ENCODE peak calls at places on chromosomes 11 and 22, in nine cellular contexts. L, E, B, C, A, F, P, K and O are unnamed samples.

GRCh38 chr22:20390394-20390907 is 3.5 kb upstream of the ZNF74 start:
- DNase-seq in L (no peak), E (no peak), B (no peak), C (no peak), A (no peak), F (no peak), P (no peak), K (no peak), O (no peak)

GRCh38 chr11:72280726-72281315 is 36.8 kb upstream of the PHOX2A start:
- DNase-seq in L (no peak), E (no peak), B (no peak), C (no peak), A (no peak), F (no peak), P (no peak), K (no peak), O (no peak)

GRCh38 chr11:57462597-57462996 is 2.3 kb downstream of the RTN4RL2 start:
- DNase-seq in L (no peak), E (no peak), B (no peak), C (no peak), A (no peak), F (no peak), P (no peak), K (no peak), O (no peak)

GRCh38 chr11:126585388-126586302 is 230.2 kb downstream of the ST3GAL4 start:
- DNase-seq in L (no peak), E (no peak), B (peak), C (peak), A (peak), F (peak), P (peak), K (peak), O (peak)

GRCh38 chr11:14803846-14804245 is 88.2 kb downstream of the CYP2R1 start:
- DNase-seq in L (no peak), E (no peak), B (no peak), C (no peak), A (no peak), F (no peak), P (no peak), K (no peak), O (no peak)

GRCh38 chr22:22720201-22720723 is 75.8 kb downstream of the GGTLC2 start:
- DNase-seq in L (no peak), E (no peak), B (no peak), C (peak), A (peak), F (no peak), P (peak), K (no peak), O (peak)

GRCh38 chr22:39501644-39502108 is 414 bp upstream of the MIEF1 start:
- DNase-seq in L (no peak), E (no peak), B (no peak), C (no peak), A (no peak), F (no peak), P (no peak), K (no peak), O (no peak)

GRCh38 chr22:45242778-45243191 is 2.1 kb upstream of the KIAA0930 start:
- DNase-seq in L (no peak), E (peak), B (no peak), C (no peak), A (no peak), F (no peak), P (no peak), K (no peak), O (no peak)

GRCh38 chr22:23405366-23405851 is 174.7 kb downstream of the IGLL1 start:
- DNase-seq in L (no peak), E (no peak), B (no peak), C (no peak), A (no peak), F (no peak), P (no peak), K (no peak), O (no peak)

GRCh38 chr11:46264976-46265375 is 12.5 kb upstream of the CREB3L1 start:
- DNase-seq in L (no peak), E (no peak), B (no peak), C (no peak), A (no peak), F (no peak), P (no peak), K (no peak), O (no peak)

GRCh38 chr11:37061426-37061825 is 463.4 kb upstream of the RAG2 start:
- DNase-seq in L (no peak), E (no peak), B (no peak), C (no peak), A (no peak), F (no peak), P (no peak), K (no peak), O (no peak)

GRCh38 chr11:10518123-10518522 is 22.9 kb downstream of the RNF141 start:
- DNase-seq in L (no peak), E (no peak), B (no peak), C (no peak), A (no peak), F (no peak), P (no peak), K (no peak), O (no peak)

GRCh38 chr11:63940786-63941185 is 2.0 kb downstream of the NAA40 start:
- DNase-seq in L (no peak), E (no peak), B (no peak), C (no peak), A (no peak), F (no peak), P (no peak), K (no peak), O (no peak)

GRCh38 chr11:63939351-63939920 is 634 bp downstream of the NAA40 start:
- DNase-seq in L (peak), E (no peak), B (no peak), C (no peak), A (no peak), F (no peak), P (no peak), K (peak), O (no peak)

GRCh38 chr11:63941901-63942300 is 3.1 kb downstream of the NAA40 start:
- DNase-seq in L (no peak), E (no peak), B (no peak), C (no peak), A (no peak), F (no peak), P (no peak), K (no peak), O (no peak)

GRCh38 chr11:63937713-63938480 is 905 bp upstream of the NAA40 start:
- DNase-seq in L (no peak), E (no peak), B (no peak), C (no peak), A (no peak), F (no peak), P (peak), K (no peak), O (no peak)

GRCh38 chr11:63938481-63939350 is at the start of gene NAA40:
- DNase-seq in L (peak), E (peak), B (peak), C (peak), A (peak), F (peak), P (peak), K (peak), O (peak)
- H3K4me3 ChIP-seq in L (peak), E (peak), B (peak), C (peak), A (peak), F (peak), P (peak), K (peak), O (peak)

GRCh38 chr11:76680517-76681425 is 10.2 kb upstream of the LRRC32 start:
- DNase-seq in L (peak), E (no peak), B (peak), C (peak), A (no peak), F (peak), P (no peak), K (peak), O (no peak)
- TF ChIP-seq CTCF in L (peak), E (peak), B (peak), C (peak), A (peak), F (peak), P (peak), K (peak), O (peak)

GRCh38 chr22:27913162-27913741 is 5.8 kb downstream of the PITPNB start:
- DNase-seq in L (peak), E (no peak), B (no peak), C (no peak), A (no peak), F (no peak), P (no peak), K (no peak), O (no peak)
- H3K4me3 ChIP-seq in L (no peak), E (no peak), B (peak), C (no peak), A (no peak), F (no peak), P (no peak), K (no peak), O (no peak)

DNA sequence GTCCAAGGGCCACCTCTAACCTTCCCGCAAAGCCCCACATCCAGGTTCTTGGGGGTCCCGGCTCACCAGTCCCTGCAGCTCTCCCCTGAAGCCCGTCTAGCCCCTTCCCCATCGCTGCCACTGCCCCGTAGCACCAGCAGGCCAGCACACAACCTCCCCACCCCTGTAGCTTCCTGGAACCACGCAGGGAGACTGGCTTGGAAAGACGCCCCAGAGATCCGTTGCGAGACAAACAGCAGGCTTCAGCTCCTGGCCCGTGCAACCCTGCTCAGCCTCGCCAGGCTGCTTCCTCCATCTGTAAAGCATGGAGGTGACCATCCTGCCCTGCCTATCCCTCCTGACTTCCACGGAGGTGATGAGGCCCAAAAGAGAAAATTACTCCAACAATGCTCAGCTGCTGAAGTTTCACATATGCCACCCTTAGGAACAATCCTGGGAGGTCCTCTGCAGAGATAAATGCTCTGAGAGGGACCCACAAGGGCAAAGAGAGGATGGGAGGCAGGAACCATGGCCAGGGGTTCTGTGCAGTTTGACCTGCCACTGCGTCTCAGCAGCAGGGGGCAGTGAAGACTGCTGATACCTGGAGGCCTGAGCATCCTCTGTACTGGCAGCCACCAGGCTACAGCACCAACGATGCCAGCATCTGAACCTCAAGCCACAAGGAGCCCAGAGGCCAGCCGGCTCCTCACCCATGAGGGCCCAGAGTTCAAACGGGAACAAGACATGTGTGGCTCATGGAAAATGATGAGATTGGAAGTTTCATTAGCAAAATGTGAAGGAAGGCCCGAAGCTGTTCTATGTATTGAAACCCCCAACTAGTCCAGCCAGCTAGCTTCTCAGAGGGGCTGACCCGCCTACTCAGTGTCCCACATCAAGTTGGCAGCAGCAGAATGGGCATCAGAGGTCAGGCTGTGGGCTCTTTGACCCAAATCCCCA is 16.1 kb downstream of the DGCR2 start:
- DNase-seq in L (no peak), E (no peak), B (no peak), C (no peak), A (no peak), F (no peak), P (no peak), K (no peak), O (no peak)
- TF ChIP-seq CTCF in L (no peak), E (peak), B (peak), C (peak), A (peak), F (peak), P (no peak), K (no peak), O (peak)

GRCh38 chr11:65546217-65546958 is 11.8 kb downstream of the LTBP3 start:
- DNase-seq in L (peak), E (no peak), B (peak), C (no peak), A (no peak), F (peak), P (no peak), K (peak), O (no peak)

GRCh38 chr11:65549088-65549487 is 9.1 kb downstream of the LTBP3 start:
- DNase-seq in L (no peak), E (no peak), B (no peak), C (no peak), A (no peak), F (no peak), P (no peak), K (no peak), O (no peak)

GRCh38 chr11:65542738-65543390 is 15.3 kb downstream of the LTBP3 start:
- DNase-seq in L (no peak), E (no peak), B (no peak), C (no peak), A (no peak), F (no peak), P (no peak), K (no peak), O (no peak)

GRCh38 chr11:65547446-65548125 is 10.6 kb downstream of the LTBP3 start:
- DNase-seq in L (no peak), E (no peak), B (no peak), C (no peak), A (no peak), F (no peak), P (no peak), K (no peak), O (no peak)

DNA sequence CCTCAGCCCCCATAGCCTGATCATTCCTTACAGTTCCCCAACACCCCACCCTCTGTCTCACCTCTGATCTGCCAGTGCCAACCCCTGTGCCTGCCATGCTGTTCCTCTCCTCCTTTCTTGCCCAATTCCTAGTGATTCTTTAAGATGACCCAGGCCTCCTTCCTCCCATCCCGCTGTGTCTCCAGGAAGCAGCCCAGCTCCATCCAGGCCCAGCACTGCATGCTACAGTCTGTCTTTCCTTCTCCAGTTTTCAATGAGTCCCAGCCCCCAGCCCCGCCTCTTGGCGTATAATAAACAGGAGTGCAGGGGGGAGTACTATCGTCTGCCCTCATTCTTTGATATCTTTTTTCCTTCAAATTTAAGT is 12.3 kb downstream of the LTBP3 start:
- DNase-seq in L (no peak), E (no peak), B (no peak), C (no peak), A (no peak), F (no peak), P (no peak), K (no peak), O (no peak)
- H3K4me3 ChIP-seq in L (no peak), E (no peak), B (no peak), C (no peak), A (no peak), F (no peak), P (no peak), K (no peak), O (no peak)

GRCh38 chr11:74490945-74491344 is 2.6 kb downstream of the LIPT2 start:
- DNase-seq in L (no peak), E (no peak), B (no peak), C (no peak), A (no peak), F (no peak), P (no peak), K (no peak), O (no peak)

GRCh38 chr11:74492974-74493815 is at the start of gene LIPT2:
- DNase-seq in L (peak), E (peak), B (peak), C (peak), A (peak), F (peak), P (peak), K (peak), O (peak)

GRCh38 chr11:74494916-74495315 is 1.4 kb upstream of the LIPT2 start:
- DNase-seq in L (no peak), E (no peak), B (no peak), C (no peak), A (no peak), F (no peak), P (no peak), K (no peak), O (no peak)

GRCh38 chr11:74492084-74492483 is 1.4 kb downstream of the LIPT2 start:
- DNase-seq in L (no peak), E (no peak), B (no peak), C (no peak), A (no peak), F (no peak), P (no peak), K (no peak), O (no peak)

DNA sequence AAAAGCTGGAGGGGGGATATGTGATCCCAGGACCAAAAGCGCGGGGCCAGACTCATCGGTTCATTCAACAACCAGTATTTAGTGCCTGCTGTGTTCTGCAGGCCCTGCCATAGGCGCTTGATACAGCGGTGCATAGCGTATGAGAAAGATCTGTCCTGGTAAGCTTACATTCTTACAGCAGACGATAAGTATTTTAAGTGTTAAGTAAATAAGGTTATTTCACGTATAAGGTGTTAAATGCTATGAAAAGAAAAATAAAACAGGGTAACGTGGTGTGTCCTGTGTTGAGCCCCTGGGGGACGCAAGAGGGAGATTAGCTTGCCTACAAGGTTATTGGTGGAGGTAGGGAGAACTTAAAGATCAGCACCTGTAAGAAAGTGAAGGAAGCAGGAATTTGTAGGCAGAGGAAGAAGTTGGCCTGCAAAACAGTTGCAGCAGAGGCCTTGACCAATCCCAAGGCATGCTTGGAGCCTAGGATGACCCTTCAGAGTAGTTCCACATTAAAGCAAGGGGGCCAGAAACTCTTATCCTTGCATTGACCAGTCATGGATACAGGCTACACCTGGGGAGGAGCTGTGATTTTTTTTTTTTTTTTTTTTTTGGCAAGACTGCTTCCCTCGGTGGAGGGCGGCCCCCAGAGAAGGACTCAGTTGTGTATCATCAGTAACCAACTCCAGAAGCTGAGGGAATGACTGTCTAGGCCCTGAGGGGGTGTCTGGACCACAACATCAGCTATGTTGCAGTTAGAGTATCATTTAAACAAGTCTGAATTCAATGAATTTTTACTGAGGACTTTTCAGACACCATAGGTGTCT is 499 bp upstream of the LIPT2 start:
- DNase-seq in L (no peak), E (no peak), B (no peak), C (no peak), A (no peak), F (no peak), P (no peak), K (no peak), O (no peak)
- TF ChIP-seq CTCF in L (no peak), E (no peak), B (no peak), C (no peak), A (no peak), F (no peak), P (no peak), K (no peak), O (no peak)